ENCODE peak calls at places on chromosome 19, in seven cellular contexts. L is stimulated activated CD8-positive, alpha-beta memory T cell treated with anti-CD3 and anti-CD28 coated beads, Interleukin-7, amount 100 ng/mL, for 24 hours; Y is T-cell; D is endothelial cell; B is T follicular helper cell; W is A172; Q is activated CD4-positive, alpha-beta T cell treated with anti-CD3 and anti-CD28 coated beads for 24 hours. H is an unnamed sample.

GRCh38 chr19:27764186-27764804 is 1448.7 kb downstream of the UQCRFS1 start:
- DNase-seq in L (no peak), Y (no peak), D (no peak), B (no peak), W (no peak), Q (no peak), H (no peak)

GRCh38 chr19:58356236-58356970 is 3.1 kb upstream of the A1BG start:
- DNase-seq in L (no peak), Y (no peak), D (no peak), B (peak), W (no peak), Q (no peak), H (no peak)

GRCh38 chr19:16778796-16779411 is 50.3 kb upstream of the SIN3B start:
- DNase-seq in L (no peak), Y (peak), D (peak), B (peak), W (peak), Q (peak), H (peak)

GRCh38 chr19:810077-810855 is 11.5 kb downstream of the PLPPR3 start:
- DNase-seq in L (no peak), Y (no peak), D (no peak), B (no peak), W (no peak), Q (no peak), H (peak)

GRCh38 chr19:17944301-17944700 is 11.5 kb downstream of the CCDC124 start:
- DNase-seq in L (no peak), Y (no peak), D (no peak), B (no peak), W (peak), Q (no peak), H (no peak)

GRCh38 chr19:54154603-54155345 is 4.7 kb downstream of the LENG1 start:
- DNase-seq in L (no peak), Y (peak), D (no peak), B (no peak), W (peak), Q (no peak), H (no peak)

GRCh38 chr19:2983351-2984195 is 6.2 kb downstream of the TLE6 start:
- DNase-seq in L (no peak), Y (no peak), D (peak), B (no peak), W (peak), Q (no peak), H (peak)

GRCh38 chr19:33640773-33641172 is 19.0 kb downstream of the CHST8 start:
- DNase-seq in L (no peak), Y (no peak), D (no peak), B (no peak), W (no peak), Q (no peak), H (peak)

GRCh38 chr19:13154241-13154778 is 4.1 kb downstream of the IER2 start:
- DNase-seq in L (no peak), Y (no peak), D (peak), B (no peak), W (peak), Q (peak), H (peak)

GRCh38 chr19:5338661-5339469 is 1.7 kb downstream of the PTPRS start:
- DNase-seq in L (no peak), Y (no peak), D (no peak), B (no peak), W (no peak), Q (no peak), H (peak)

GRCh38 chr19:7460562-7460966 is 28.3 kb downstream of the PEX11G start:
- DNase-seq in L (no peak), Y (no peak), D (no peak), B (no peak), W (peak), Q (no peak), H (no peak)

GRCh38 chr19:39448271-39448670 is 2.9 kb downstream of the SUPT5H start:
- DNase-seq in L (no peak), Y (no peak), D (no peak), B (no peak), W (peak), Q (no peak), H (no peak)

GRCh38 chr19:49151339-49152217 is 3.6 kb downstream of the HRC start:
- DNase-seq in L (no peak), Y (peak), D (peak), B (no peak), W (no peak), Q (no peak), H (peak)

GRCh38 chr19:8127311-8127710 is 22.1 kb downstream of the FBN3 start:
- DNase-seq in L (no peak), Y (no peak), D (no peak), B (no peak), W (peak), Q (no peak), H (no peak)

GRCh38 chr19:3184847-3185481 is 766 bp upstream of the NCLN start:
- DNase-seq in L (peak), Y (peak), D (peak), B (peak), W (peak), Q (peak), H (no peak)

GRCh38 chr19:8084152-8084551 is 31.6 kb downstream of the CCL25 start:
- DNase-seq in L (no peak), Y (no peak), D (no peak), B (no peak), W (no peak), Q (no peak), H (no peak)

GRCh38 chr19:45782162-45782623 is at the start of gene DMPK:
- DNase-seq in L (no peak), Y (no peak), D (no peak), B (no peak), W (no peak), Q (no peak), H (peak)

GRCh38 chr19:19137556-19138109 is 645 bp downstream of the TMEM161A start:
- DNase-seq in L (no peak), Y (no peak), D (no peak), B (no peak), W (no peak), Q (no peak), H (peak)

GRCh38 chr19:36851898-36852297 is 1.2 kb downstream of the ZNF345 start:
- DNase-seq in L (no peak), Y (no peak), D (no peak), B (no peak), W (no peak), Q (no peak), H (no peak)

GRCh38 chr19:7644550-7644877 is 7.6 kb downstream of the STXBP2 start:
- DNase-seq in L (no peak), Y (no peak), D (no peak), B (no peak), W (no peak), Q (no peak), H (no peak)

GRCh38 chr19:50556236-50557008 is 11.8 kb downstream of the LRRC4B start:
- DNase-seq in L (peak), Y (peak), D (peak), B (peak), W (peak), Q (peak), H (peak)

GRCh38 chr19:39843919-39844793 is 2.0 kb downstream of the FBL start:
- DNase-seq in L (no peak), Y (peak), D (peak), B (no peak), W (peak), Q (peak), H (no peak)

GRCh38 chr19:52094526-52094925 is 1.0 kb downstream of the ZNF841 start:
- DNase-seq in L (no peak), Y (no peak), D (no peak), B (no peak), W (no peak), Q (no peak), H (no peak)

GRCh38 chr19:54707932-54708331 is 16.3 kb upstream of the KIR3DL3 start:
- DNase-seq in L (no peak), Y (no peak), D (no peak), B (no peak), W (no peak), Q (no peak), H (no peak)

GRCh38 chr19:55116232-55117062 is 990 bp downstream of the PPP1R12C start:
- DNase-seq in L (peak), Y (peak), D (no peak), B (peak), W (peak), Q (no peak), H (no peak)

H was measured in H9.